ENCODE peak calls at places on chromosomes 6 and 20, in five cellular contexts. W, E, P, K and D are unnamed samples.

GRCh38 chr6:167394820-167395219 is 69.9 kb downstream of the TTLL2 start:
- DNase-seq in W (no peak), E (no peak), P (no peak), K (no peak), D (no peak)

GRCh38 chr6:89895273-89895874 is 1.1 kb downstream of the GJA10 start:
- DNase-seq in W (no peak), E (no peak), P (peak; percentile 76), K (no peak), D (no peak)

GRCh38 chr6:162078667-162079066 is 648.9 kb downstream of the PRKN start:
- DNase-seq in W (no peak), E (no peak), P (no peak), K (no peak), D (no peak)

GRCh38 chr20:437787-438486 is 24.4 kb downstream of the TBC1D20 start:
- DNase-seq in W (no peak), E (no peak), P (no peak), K (no peak), D (no peak)

GRCh38 chr6:150119256-150119655 is 23.6 kb upstream of the PPP1R14C start:
- DNase-seq in W (no peak), E (no peak), P (no peak), K (no peak), D (no peak)

GRCh38 chr6:147141690-147142308 is 62.4 kb upstream of the STXBP5 start:
- DNase-seq in W (no peak), E (no peak), P (peak; percentile 32), K (no peak), D (no peak)

GRCh38 chr6:10441004-10441654 is 26.3 kb upstream of the TFAP2A start:
- DNase-seq in W (no peak), E (no peak), P (peak; percentile 93), K (no peak), D (peak; percentile 90)

GRCh38 chr6:125623085-125623484 is 126.3 kb upstream of the HEY2 start:
- DNase-seq in W (no peak), E (no peak), P (no peak), K (no peak), D (no peak)

GRCh38 chr6:41022294-41022693 is 16.7 kb downstream of the UNC5CL start:
- DNase-seq in W (no peak), E (no peak), P (peak; percentile 5), K (no peak), D (no peak)

GRCh38 chr6:150857062-150857905 is 8.2 kb upstream of the MTHFD1L start:
- DNase-seq in W (no peak), E (no peak), P (peak; percentile 97), K (no peak), D (peak; percentile 72)

GRCh38 chr6:100210138-100210872 is 216.3 kb upstream of the MCHR2 start:
- DNase-seq in W (no peak), E (no peak), P (no peak), K (no peak), D (no peak)

GRCh38 chr6:124983383-124983782 is 21.1 kb downstream of the RNF217 start:
- DNase-seq in W (no peak), E (no peak), P (no peak), K (no peak), D (no peak)

GRCh38 chr20:13259921-13260320 is 38.8 kb downstream of the ISM1 start:
- DNase-seq in W (no peak), E (no peak), P (no peak), K (no peak), D (no peak)

GRCh38 chr6:132693478-132693877 is 20.4 kb downstream of the VNN1 start:
- DNase-seq in W (no peak), E (no peak), P (no peak), K (no peak), D (no peak)

GRCh38 chr6:31736026-31736767 is at the start of gene CLIC1:
- DNase-seq in W (peak; percentile 72), E (peak; percentile 95), P (peak; percentile 78), K (peak; percentile 85), D (peak; percentile 90)

GRCh38 chr20:63935447-63935846 is 20.8 kb downstream of the UCKL1 start:
- DNase-seq in W (no peak), E (no peak), P (no peak), K (no peak), D (no peak)

GRCh38 chr20:59820204-59821041 is 113.0 kb downstream of the SYCP2 start:
- DNase-seq in W (no peak), E (no peak), P (no peak), K (peak; percentile 71), D (peak; percentile 72)

GRCh38 chr20:23061713-23062561 is 12.5 kb upstream of the THBD start:
- DNase-seq in W (no peak), E (no peak), P (peak; percentile 85), K (peak; percentile 44), D (no peak)

GRCh38 chr6:9020001-9020400 is 584.7 kb upstream of the SLC35B3 start:
- DNase-seq in W (no peak), E (no peak), P (no peak), K (no peak), D (no peak)

GRCh38 chr6:122997541-122998150 is 1.6 kb downstream of the CLVS2 start:
- DNase-seq in W (no peak), E (no peak), P (no peak), K (no peak), D (no peak)

GRCh38 chr6:33963351-33963750 is 159.5 kb upstream of the MLN start:
- DNase-seq in W (no peak), E (peak; percentile 43), P (no peak), K (no peak), D (no peak)

GRCh38 chr6:5752282-5752681 is 254.4 kb downstream of the NRN1 start:
- DNase-seq in W (no peak), E (no peak), P (peak; percentile 63), K (no peak), D (no peak)

GRCh38 chr20:42795399-42795798 is 394.3 kb downstream of the PTPRT start:
- DNase-seq in W (no peak), E (no peak), P (no peak), K (no peak), D (no peak)

GRCh38 chr6:141309295-141309694 is 823.4 kb upstream of the GJE1 start:
- DNase-seq in W (peak; percentile 22), E (no peak), P (no peak), K (no peak), D (no peak)
- TF ChIP-seq CTCF in W (no peak), E (no peak), P (peak; percentile 38), K (peak; percentile 22), D (no peak)

DNA sequence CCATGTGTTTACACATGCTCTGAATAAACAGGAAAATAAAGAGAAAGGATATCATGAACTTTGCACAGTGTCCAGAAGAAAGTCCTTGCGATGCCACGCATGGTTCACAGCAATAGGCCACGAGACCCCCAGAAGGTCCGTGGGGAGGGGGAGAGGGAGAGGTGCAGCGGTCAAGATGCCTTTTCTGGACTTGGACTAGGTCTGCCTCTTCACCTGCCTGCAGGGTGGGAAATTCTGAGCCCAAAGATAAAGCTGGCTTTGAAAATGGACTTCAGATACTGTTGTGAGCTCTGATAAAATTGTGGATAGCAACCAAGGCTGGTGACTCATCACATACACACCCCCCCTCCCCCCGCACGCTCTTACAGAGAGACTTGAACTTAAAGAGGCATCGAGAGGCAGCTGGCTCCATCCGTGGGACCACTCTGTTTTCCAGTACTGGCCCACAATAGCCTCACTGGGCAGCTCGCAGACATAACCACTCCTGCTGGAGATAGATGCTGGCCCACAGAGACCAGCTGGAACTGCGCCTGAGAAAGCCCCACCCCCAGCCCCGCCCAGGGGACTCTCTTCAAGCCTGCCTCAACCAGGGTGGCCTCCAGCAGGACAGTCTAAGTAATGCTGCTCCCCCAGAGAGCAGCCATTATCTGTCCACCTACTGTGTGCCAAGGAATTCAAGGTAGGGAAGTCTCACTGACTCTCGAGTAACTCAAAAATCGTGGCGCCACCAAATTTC is 21.2 kb upstream of the NFATC2 start:
- DNase-seq in W (no peak), E (no peak), P (peak; percentile 97), K (peak; percentile 67), D (no peak)
- H3K4me3 ChIP-seq in W (no peak overlapping the region), E (peak overlapping the region; percentile 56), P (peak overlapping the region; percentile 82), K (peak overlapping the region; percentile 70), D (no peak overlapping the region)

GRCh38 chr20:4833074-4833473 is 111.4 kb downstream of the PRND start:
- DNase-seq in W (no peak), E (no peak), P (no peak), K (no peak), D (no peak)
- TF ChIP-seq CTCF in W (no peak), E (no peak), P (no peak), K (no peak), D (no peak)

GRCh38 chr6:7137335-7138106 is 29.8 kb downstream of the RREB1 start:
- DNase-seq in W (peak; percentile 65), E (no peak), P (peak; percentile 68), K (peak; percentile 59), D (no peak)
- H3K4me3 ChIP-seq in W (peak overlapping the region; percentile 28), E (peak overlapping the region; percentile 6), P (peak overlapping the region; percentile 31), K (peak overlapping the region; percentile 27), D (no peak overlapping the region)

DNA sequence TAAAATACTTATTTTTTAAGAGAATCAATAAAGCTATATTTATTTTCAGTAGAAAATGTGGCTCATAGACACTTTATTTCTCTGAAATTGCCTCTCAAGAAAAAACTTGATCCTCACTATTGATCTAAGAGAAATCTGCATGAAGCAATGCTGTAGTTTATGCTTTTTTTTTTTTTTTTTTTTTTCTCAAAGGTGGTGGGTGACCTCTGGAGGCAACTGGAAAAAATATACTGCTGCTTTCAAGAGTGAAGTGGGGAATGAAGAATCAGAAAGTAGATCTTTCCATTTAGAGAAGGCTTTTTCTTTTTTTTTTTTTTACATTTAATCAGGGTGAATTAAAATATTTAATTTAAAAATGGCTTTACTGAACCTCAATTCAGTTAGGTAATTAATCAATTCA is 169.3 kb downstream of the SLC16A10 start:
- DNase-seq in W (no peak), E (no peak), P (no peak), K (no peak), D (no peak)
- TF ChIP-seq CTCF in W (no peak), E (no peak), P (peak; percentile 14), K (peak; percentile 16), D (peak; percentile 71)

GRCh38 chr20:3677733-3678132 is 4.1 kb downstream of the ADAM33 start:
- DNase-seq in W (no peak), E (no peak), P (no peak), K (peak; percentile 41), D (peak; percentile 54)
- H3K4me3 ChIP-seq in W (no peak overlapping the region), E (no peak overlapping the region), P (no peak overlapping the region), K (no peak overlapping the region), D (no peak overlapping the region)

GRCh38 chr20:9971746-9972145 is 63.0 kb upstream of the ANKEF1 start:
- DNase-seq in W (no peak), E (no peak), P (no peak), K (no peak), D (no peak)

GRCh38 chr20:9969626-9970025 is 65.2 kb upstream of the ANKEF1 start:
- DNase-seq in W (no peak), E (no peak), P (no peak), K (no peak), D (no peak)

GRCh38 chr20:9963029-9963428 is 71.8 kb upstream of the ANKEF1 start:
- DNase-seq in W (no peak), E (no peak), P (no peak), K (no peak), D (no peak)

GRCh38 chr20:9966966-9967365 is 67.8 kb upstream of the ANKEF1 start:
- DNase-seq in W (no peak), E (no peak), P (no peak), K (no peak), D (no peak)
- TF ChIP-seq CTCF in W (no peak), E (no peak), P (peak; percentile 60), K (no peak), D (peak; percentile 59)

GRCh38 chr6:160678744-160679401 is 14.8 kb upstream of the LPA start:
- DNase-seq in W (no peak), E (no peak), P (no peak), K (no peak), D (no peak)
- H3K4me3 ChIP-seq in W (no peak overlapping the region), E (peak overlapping the region; percentile 13), P (no peak overlapping the region), K (peak overlapping the region; percentile 25), D (peak overlapping the region; percentile 17)